ENCODE peak calls at places on chromosomes 3 and 15, in six cellular contexts. W is right lobe of liver; M is naive thymus-derived CD4-positive, alpha-beta T cell; L is BE2C; Z is mammary epithelial cell; P is CD8-positive, alpha-beta memory T cell. E is an unnamed sample.

GRCh38 chr15:68818671-68819450 is 1.8 kb downstream of the ANP32A start:
- DNase-seq in Z (peak; percentile 47), M (no peak), P (no peak), W (peak; percentile 77), L (peak; percentile 73), E (peak; percentile 68)

GRCh38 chr3:120797857-120798256 is 55.3 kb downstream of the GTF2E1 start:
- DNase-seq in Z (no peak), M (no peak), P (no peak), L (no peak), W (no peak), E (no peak)

GRCh38 chr15:60744826-60745225 is 265.9 kb upstream of the ICE2 start:
- DNase-seq in L (no peak), W (no peak), Z (no peak), M (no peak), P (no peak), E (no peak)

GRCh38 chr3:129504471-129505100 is 23.9 kb upstream of the RHO start:
- DNase-seq in W (no peak), Z (no peak), M (no peak), L (no peak), P (no peak), E (no peak)

GRCh38 chr3:109188726-109189125 is 52.2 kb downstream of the C3orf85 start:
- DNase-seq in P (no peak), Z (no peak), L (peak; percentile 7), W (no peak), M (no peak), E (no peak)

GRCh38 chr3:178152988-178153387 is 383.2 kb upstream of the KCNMB2 start:
- DNase-seq in L (no peak), P (no peak), Z (no peak), M (no peak), W (no peak), E (no peak)

GRCh38 chr3:49785565-49786356 is 581 bp downstream of the IP6K1 start:
- DNase-seq in M (no peak), P (peak; percentile 20), L (no peak), W (no peak), Z (peak; percentile 44), E (peak; percentile 40)

GRCh38 chr3:187989458-187990153 is 164.4 kb upstream of the LPP start:
- DNase-seq in Z (no peak), L (no peak), M (no peak), W (no peak), P (no peak), E (no peak)

GRCh38 chr15:81225161-81225671 is 28.5 kb downstream of the IL16 start:
- DNase-seq in Z (no peak), L (no peak), W (peak; percentile 59), M (no peak), P (no peak), E (no peak)

GRCh38 chr3:143207338-143207961 is 87.9 kb downstream of the CHST2 start:
- DNase-seq in M (no peak), L (no peak), P (no peak), W (no peak), Z (peak; percentile 48), E (peak; percentile 64)

GRCh38 chr3:186096295-186096694 is 12.6 kb downstream of the ETV5 start:
- DNase-seq in Z (no peak), M (no peak), L (no peak), P (no peak), W (no peak), E (no peak)

GRCh38 chr3:124292329-124292728 is 300.4 kb upstream of the ROPN1 start:
- DNase-seq in P (no peak), Z (no peak), L (peak; percentile 53), W (no peak), M (no peak), E (no peak)

GRCh38 chr3:190150681-190151080 is 30.0 kb upstream of the P3H2 start:
- DNase-seq in Z (no peak), W (no peak), P (no peak), M (no peak), L (no peak), E (no peak)

GRCh38 chr3:100893590-100893989 is 99.6 kb downstream of the ABI3BP start:
- DNase-seq in W (no peak), P (no peak), L (peak; percentile 65), M (no peak), Z (peak; percentile 32), E (no peak)

GRCh38 chr3:149571381-149571780 is 86.4 kb downstream of the WWTR1 start:
- DNase-seq in M (no peak), Z (no peak), W (no peak), P (no peak), L (no peak), E (no peak)

GRCh38 chr3:69216981-69217380 is 94.6 kb upstream of the LMOD3 start:
- DNase-seq in W (no peak), L (no peak), M (no peak), Z (no peak), P (no peak), E (no peak)

GRCh38 chr15:57878573-57878972 is 172.1 kb downstream of the POLR2M start:
- DNase-seq in P (no peak), M (no peak), L (no peak), Z (peak; percentile 16), W (no peak), E (no peak)

GRCh38 chr3:159432721-159433300 is 555.8 kb upstream of the IL12A start:
- DNase-seq in W (no peak), P (no peak), Z (peak; percentile 2), L (no peak), M (no peak), E (no peak)

GRCh38 chr3:126948980-126949535 is 33.9 kb upstream of the PLXNA1 start:
- DNase-seq in M (no peak), Z (no peak), W (no peak), P (no peak), L (no peak), E (no peak)

GRCh38 chr3:26369133-26369532 is 253.4 kb upstream of the LRRC3B start:
- DNase-seq in W (no peak), L (no peak), M (no peak), P (no peak), Z (no peak), E (no peak)

GRCh38 chr3:26365706-26366105 is 256.9 kb upstream of the LRRC3B start:
- DNase-seq in P (no peak), L (no peak), Z (no peak), W (no peak), M (no peak), E (no peak)

GRCh38 chr3:26368312-26368711 is 254.3 kb upstream of the LRRC3B start:
- DNase-seq in Z (no peak), L (no peak), P (no peak), M (no peak), W (no peak), E (no peak)
- H3K9me3 ChIP-seq in Z (peaks cover 5% of the 10 kb centered on the region), L (no peaks in the 10 kb centered on the region), P (no peaks in the 10 kb centered on the region), M (no peaks in the 10 kb centered on the region), W (no peaks in the 10 kb centered on the region), E (no peaks in the 10 kb centered on the region)

DNA sequence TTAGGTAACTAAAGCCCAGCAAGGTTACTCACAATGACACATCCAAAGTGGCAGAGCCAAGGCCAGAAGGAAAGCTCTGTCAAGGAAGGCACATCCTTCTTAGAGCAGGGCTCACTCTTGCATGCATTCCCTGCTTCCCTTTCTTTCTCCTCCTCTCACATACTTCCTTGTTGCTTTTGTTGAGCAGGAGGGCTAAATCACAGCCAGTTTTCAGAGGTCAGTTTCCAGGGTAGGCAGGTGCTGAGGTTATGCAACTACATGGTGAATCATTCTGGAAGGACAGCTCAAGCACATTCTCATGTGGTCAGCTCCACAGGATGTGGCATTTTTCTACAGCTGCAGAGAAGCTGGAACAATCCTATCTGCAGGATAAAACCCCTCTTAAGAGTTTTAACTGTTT is 275.6 kb downstream of the ZNF621 start:
- DNase-seq in W (no peak), L (no peak), P (no peak), Z (peak; percentile 96), M (no peak), E (no peak)
- H3K9me3 ChIP-seq in W (no peaks in the 10 kb centered on the region), L (no peaks in the 10 kb centered on the region), P (no peaks in the 10 kb centered on the region), Z (no peaks in the 10 kb centered on the region), M (no peaks in the 10 kb centered on the region), E (no peaks in the 10 kb centered on the region)

DNA sequence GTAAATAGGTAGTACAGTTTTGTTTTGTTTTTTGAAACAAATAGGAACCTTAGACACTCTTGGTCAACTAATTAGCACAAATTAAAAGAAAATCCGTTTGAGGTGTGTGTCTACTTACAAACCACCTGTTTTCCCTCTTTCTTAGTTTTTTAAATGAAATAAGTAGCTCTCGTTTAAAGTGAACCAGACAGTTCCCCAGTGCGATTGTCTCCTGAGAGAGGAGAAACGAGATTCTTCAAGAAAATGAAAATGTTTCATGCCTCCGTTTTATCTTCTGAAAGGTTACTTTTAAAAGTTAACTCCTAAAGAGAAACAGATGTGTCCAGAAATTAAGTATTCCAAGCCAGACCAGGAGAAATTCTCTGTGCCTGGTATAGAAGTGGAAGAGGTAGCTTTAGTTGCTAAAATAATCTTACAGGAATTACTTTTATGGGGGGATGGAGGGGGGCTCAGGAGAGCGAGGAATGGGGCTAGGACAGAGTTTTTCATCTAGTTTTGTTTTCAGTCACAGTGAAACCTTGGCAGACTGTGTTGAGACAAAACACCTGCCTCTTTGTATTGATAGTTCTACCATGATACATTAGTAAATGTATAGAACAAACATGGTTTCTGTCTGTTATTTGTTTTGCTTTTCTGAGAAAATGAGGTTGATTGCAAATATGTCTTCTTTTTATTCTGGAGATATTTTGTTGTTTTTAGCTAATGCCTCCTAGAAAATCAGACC is 155.1 kb upstream of the CNTN4 start:
- DNase-seq in L (no peak), P (no peak), Z (no peak), M (no peak), W (no peak), E (no peak)
- H3K9me3 ChIP-seq in L (no peaks in the 10 kb centered on the region), P (no peaks in the 10 kb centered on the region), Z (peaks cover 10% of the 10 kb centered on the region), M (no peaks in the 10 kb centered on the region), W (no peaks in the 10 kb centered on the region), E (no peaks in the 10 kb centered on the region)

GRCh38 chr15:95596487-95596886 is 734.0 kb upstream of the NR2F2 start:
- DNase-seq in M (no peak), Z (no peak), W (no peak), L (no peak), P (no peak), E (no peak)
- H3K9me3 ChIP-seq in M (no peaks in the 10 kb centered on the region), Z (no peaks in the 10 kb centered on the region), W (no peaks in the 10 kb centered on the region), L (no peaks in the 10 kb centered on the region), P (no peaks in the 10 kb centered on the region), E (no peaks in the 10 kb centered on the region)

GRCh38 chr3:11901286-11901875 is 54.7 kb upstream of the TAMM41 start:
- DNase-seq in W (no peak), L (no peak), Z (no peak), M (no peak), P (no peak), E (no peak)
- H3K9me3 ChIP-seq in W (no peaks in the 10 kb centered on the region), L (no peaks in the 10 kb centered on the region), Z (no peaks in the 10 kb centered on the region), M (no peaks in the 10 kb centered on the region), P (no peaks in the 10 kb centered on the region), E (no peaks in the 10 kb centered on the region)

GRCh38 chr3:53422954-53423708 is 71.3 kb upstream of the CACNA1D start:
- DNase-seq in P (no peak), M (no peak), L (no peak), Z (no peak), W (no peak), E (no peak)

GRCh38 chr3:53426918-53427317 is 67.5 kb upstream of the CACNA1D start:
- DNase-seq in P (no peak), W (no peak), M (no peak), L (no peak), Z (no peak), E (no peak)

GRCh38 chr3:53420831-53421230 is 73.5 kb upstream of the DCP1A start:
- DNase-seq in L (no peak), Z (no peak), M (no peak), P (no peak), W (no peak), E (no peak)

GRCh38 chr3:53425936-53426335 is 68.5 kb upstream of the CACNA1D start:
- DNase-seq in M (no peak), L (no peak), Z (no peak), P (no peak), W (no peak), E (no peak)
- H3K9me3 ChIP-seq in M (no peaks in the 10 kb centered on the region), L (no peaks in the 10 kb centered on the region), Z (no peaks in the 10 kb centered on the region), P (no peaks in the 10 kb centered on the region), W (no peaks in the 10 kb centered on the region), E (no peaks in the 10 kb centered on the region)